ENCODE peak calls at places on chromosomes 1 and 21, in seven cellular contexts. One of them, this sample, is unnamed.

GRCh38 chr1:41319803-41320711 is 41.2 kb upstream of the FOXO6 start:
- DNase-seq in GM20000: no peak
- DNase-seq in T-helper 2 cell: no peak
- DNase-seq in NCI-H226: no peak
- DNase-seq in T-cell: no peak
- DNase-seq in mesenchymal stem cell: no peak
- DNase-seq in activated T-cell treated with anti-CD3 and anti-CD28 coated beads for 48 hours: no peak
- DNase-seq in this sample: peak

GRCh38 chr1:205258313-205259176 is 30.8 kb downstream of the TMCC2 start:
- DNase-seq in NCI-H226: peak
- DNase-seq in T-cell: no peak
- DNase-seq in mesenchymal stem cell: peak
- DNase-seq in T-helper 2 cell: no peak
- DNase-seq in GM20000: no peak
- DNase-seq in activated T-cell treated with anti-CD3 and anti-CD28 coated beads for 48 hours: no peak
- DNase-seq in this sample: peak

GRCh38 chr1:32082022-32082421 is 9.3 kb downstream of the TMEM39B start:
- DNase-seq in T-cell: no peak
- DNase-seq in NCI-H226: no peak
- DNase-seq in GM20000: no peak
- DNase-seq in mesenchymal stem cell: no peak
- DNase-seq in activated T-cell treated with anti-CD3 and anti-CD28 coated beads for 48 hours: no peak
- DNase-seq in T-helper 2 cell: no peak
- DNase-seq in this sample: no peak

GRCh38 chr1:84996846-84997666 is at the start of gene MCOLN2:
- DNase-seq in T-cell: no peak
- DNase-seq in mesenchymal stem cell: peak
- DNase-seq in T-helper 2 cell: peak
- DNase-seq in NCI-H226: no peak
- DNase-seq in activated T-cell treated with anti-CD3 and anti-CD28 coated beads for 48 hours: peak
- DNase-seq in GM20000: peak
- DNase-seq in this sample: peak

GRCh38 chr1:19418503-19418971 is 66.8 kb downstream of the CAPZB start:
- DNase-seq in T-cell: no peak
- DNase-seq in mesenchymal stem cell: peak
- DNase-seq in T-helper 2 cell: no peak
- DNase-seq in NCI-H226: no peak
- DNase-seq in activated T-cell treated with anti-CD3 and anti-CD28 coated beads for 48 hours: no peak
- DNase-seq in GM20000: no peak
- DNase-seq in this sample: no peak

GRCh38 chr1:36905941-36906340 is 128.4 kb downstream of the GRIK3 start:
- DNase-seq in T-cell: no peak
- DNase-seq in GM20000: no peak
- DNase-seq in activated T-cell treated with anti-CD3 and anti-CD28 coated beads for 48 hours: no peak
- DNase-seq in NCI-H226: no peak
- DNase-seq in T-helper 2 cell: no peak
- DNase-seq in mesenchymal stem cell: no peak
- DNase-seq in this sample: no peak

GRCh38 chr1:2948001-2948750 is 73.1 kb upstream of the ACTRT2 start:
- DNase-seq in T-cell: no peak
- DNase-seq in GM20000: no peak
- DNase-seq in mesenchymal stem cell: no peak
- DNase-seq in NCI-H226: no peak
- DNase-seq in activated T-cell treated with anti-CD3 and anti-CD28 coated beads for 48 hours: no peak
- DNase-seq in T-helper 2 cell: no peak
- DNase-seq in this sample: no peak

GRCh38 chr1:72111662-72112061 is 170.7 kb downstream of the NEGR1 start:
- DNase-seq in GM20000: no peak
- DNase-seq in NCI-H226: no peak
- DNase-seq in T-cell: no peak
- DNase-seq in T-helper 2 cell: no peak
- DNase-seq in mesenchymal stem cell: no peak
- DNase-seq in activated T-cell treated with anti-CD3 and anti-CD28 coated beads for 48 hours: no peak
- DNase-seq in this sample: no peak

GRCh38 chr1:54358503-54359168 is 47.6 kb downstream of the SSBP3 start:
- DNase-seq in GM20000: no peak
- DNase-seq in T-helper 2 cell: no peak
- DNase-seq in NCI-H226: no peak
- DNase-seq in mesenchymal stem cell: no peak
- DNase-seq in T-cell: no peak
- DNase-seq in activated T-cell treated with anti-CD3 and anti-CD28 coated beads for 48 hours: no peak
- DNase-seq in this sample: peak

GRCh38 chr1:36203554-36204346 is 20.5 kb upstream of the THRAP3 start:
- DNase-seq in mesenchymal stem cell: peak
- DNase-seq in activated T-cell treated with anti-CD3 and anti-CD28 coated beads for 48 hours: no peak
- DNase-seq in NCI-H226: peak
- DNase-seq in T-helper 2 cell: no peak
- DNase-seq in GM20000: peak
- DNase-seq in T-cell: no peak
- DNase-seq in this sample: peak

GRCh38 chr21:42423197-42423675 is 19.5 kb downstream of the UBASH3A start:
- DNase-seq in NCI-H226: no peak
- DNase-seq in activated T-cell treated with anti-CD3 and anti-CD28 coated beads for 48 hours: no peak
- DNase-seq in T-helper 2 cell: peak
- DNase-seq in mesenchymal stem cell: no peak
- DNase-seq in T-cell: peak
- DNase-seq in GM20000: peak
- DNase-seq in this sample: no peak

GRCh38 chr1:58143972-58144752 is 402.4 kb downstream of the OMA1 start:
- DNase-seq in NCI-H226: no peak
- DNase-seq in mesenchymal stem cell: no peak
- DNase-seq in GM20000: no peak
- DNase-seq in T-cell: no peak
- DNase-seq in activated T-cell treated with anti-CD3 and anti-CD28 coated beads for 48 hours: no peak
- DNase-seq in T-helper 2 cell: no peak
- DNase-seq in this sample: no peak

GRCh38 chr1:81414417-81415087 is 386.2 kb upstream of the ADGRL2 start:
- DNase-seq in mesenchymal stem cell: peak
- DNase-seq in T-cell: no peak
- DNase-seq in NCI-H226: no peak
- DNase-seq in activated T-cell treated with anti-CD3 and anti-CD28 coated beads for 48 hours: peak
- DNase-seq in T-helper 2 cell: no peak
- DNase-seq in GM20000: peak
- DNase-seq in this sample: peak

GRCh38 chr1:112522621-112523020 is 13.9 kb downstream of the WNT2B start:
- DNase-seq in GM20000: no peak
- DNase-seq in activated T-cell treated with anti-CD3 and anti-CD28 coated beads for 48 hours: no peak
- DNase-seq in T-helper 2 cell: no peak
- DNase-seq in mesenchymal stem cell: peak
- DNase-seq in T-cell: no peak
- DNase-seq in NCI-H226: peak
- DNase-seq in this sample: no peak

GRCh38 chr1:154276797-154277196 is 4.4 kb downstream of the HAX1 start:
- DNase-seq in T-helper 2 cell: peak
- DNase-seq in GM20000: no peak
- DNase-seq in T-cell: no peak
- DNase-seq in NCI-H226: no peak
- DNase-seq in mesenchymal stem cell: no peak
- DNase-seq in activated T-cell treated with anti-CD3 and anti-CD28 coated beads for 48 hours: peak
- DNase-seq in this sample: no peak

GRCh38 chr1:117143172-117143571 is 21.6 kb upstream of the TRIM45 start:
- DNase-seq in T-cell: no peak
- DNase-seq in NCI-H226: peak
- DNase-seq in T-helper 2 cell: no peak
- DNase-seq in GM20000: no peak
- DNase-seq in mesenchymal stem cell: no peak
- DNase-seq in activated T-cell treated with anti-CD3 and anti-CD28 coated beads for 48 hours: no peak
- DNase-seq in this sample: no peak

GRCh38 chr1:95071539-95071938 is 1.2 kb downstream of the ALG14 start:
- DNase-seq in T-cell: no peak
- DNase-seq in activated T-cell treated with anti-CD3 and anti-CD28 coated beads for 48 hours: no peak
- DNase-seq in GM20000: no peak
- DNase-seq in mesenchymal stem cell: no peak
- DNase-seq in T-helper 2 cell: no peak
- DNase-seq in NCI-H226: no peak
- DNase-seq in this sample: no peak

GRCh38 chr1:223704921-223705878 is 7.1 kb upstream of the CAPN2 start:
- DNase-seq in NCI-H226: peak
- DNase-seq in mesenchymal stem cell: peak
- DNase-seq in GM20000: peak
- DNase-seq in T-cell: no peak
- DNase-seq in T-helper 2 cell: no peak
- DNase-seq in activated T-cell treated with anti-CD3 and anti-CD28 coated beads for 48 hours: no peak
- DNase-seq in this sample: no peak

GRCh38 chr1:224684920-224685547 is 68.9 kb downstream of the CNIH3 start:
- DNase-seq in NCI-H226: no peak
- DNase-seq in T-cell: no peak
- DNase-seq in activated T-cell treated with anti-CD3 and anti-CD28 coated beads for 48 hours: no peak
- DNase-seq in GM20000: no peak
- DNase-seq in T-helper 2 cell: no peak
- DNase-seq in mesenchymal stem cell: no peak
- DNase-seq in this sample: no peak

GRCh38 chr1:149849246-149849946 is 50.0 kb upstream of the BOLA1 start:
- DNase-seq in T-helper 2 cell: no peak
- DNase-seq in mesenchymal stem cell: peak
- DNase-seq in activated T-cell treated with anti-CD3 and anti-CD28 coated beads for 48 hours: no peak
- DNase-seq in T-cell: no peak
- DNase-seq in GM20000: no peak
- DNase-seq in NCI-H226: no peak
- DNase-seq in this sample: no peak

GRCh38 chr1:59686574-59686973 is 128.2 kb upstream of the HOOK1 start:
- DNase-seq in T-cell: no peak
- DNase-seq in T-helper 2 cell: no peak
- DNase-seq in mesenchymal stem cell: no peak
- DNase-seq in NCI-H226: no peak
- DNase-seq in GM20000: no peak
- DNase-seq in activated T-cell treated with anti-CD3 and anti-CD28 coated beads for 48 hours: no peak
- DNase-seq in this sample: no peak

GRCh38 chr1:108747898-108748297 is 1.4 kb downstream of the STXBP3 start:
- DNase-seq in T-helper 2 cell: no peak
- DNase-seq in mesenchymal stem cell: no peak
- DNase-seq in NCI-H226: no peak
- DNase-seq in activated T-cell treated with anti-CD3 and anti-CD28 coated beads for 48 hours: no peak
- DNase-seq in GM20000: no peak
- DNase-seq in T-cell: no peak
- DNase-seq in this sample: no peak

GRCh38 chr1:162756523-162756922 is 34.0 kb upstream of the HSD17B7 start:
- DNase-seq in T-helper 2 cell: no peak
- DNase-seq in T-cell: no peak
- DNase-seq in NCI-H226: peak
- DNase-seq in mesenchymal stem cell: no peak
- DNase-seq in GM20000: no peak
- DNase-seq in activated T-cell treated with anti-CD3 and anti-CD28 coated beads for 48 hours: no peak
- DNase-seq in this sample: no peak

GRCh38 chr1:214859647-214860046 is 222.9 kb upstream of the KCNK2 start:
- DNase-seq in NCI-H226: no peak
- DNase-seq in T-helper 2 cell: no peak
- DNase-seq in T-cell: no peak
- DNase-seq in GM20000: no peak
- DNase-seq in mesenchymal stem cell: no peak
- DNase-seq in activated T-cell treated with anti-CD3 and anti-CD28 coated beads for 48 hours: no peak
- DNase-seq in this sample: no peak

GRCh38 chr1:94951056-94951455 is 24.1 kb upstream of the CNN3 start:
- DNase-seq in T-helper 2 cell: no peak
- DNase-seq in mesenchymal stem cell: no peak
- DNase-seq in T-cell: no peak
- DNase-seq in activated T-cell treated with anti-CD3 and anti-CD28 coated beads for 48 hours: no peak
- DNase-seq in GM20000: no peak
- DNase-seq in NCI-H226: no peak
- DNase-seq in this sample: no peak

GRCh38 chr21:40345700-40346099 is 478.5 kb downstream of the PCP4 start:
- DNase-seq in NCI-H226: no peak
- DNase-seq in GM20000: no peak
- DNase-seq in T-helper 2 cell: no peak
- DNase-seq in T-cell: no peak
- DNase-seq in mesenchymal stem cell: no peak
- DNase-seq in activated T-cell treated with anti-CD3 and anti-CD28 coated beads for 48 hours: no peak
- DNase-seq in this sample: no peak

GRCh38 chr1:100034465-100034864 is 64.7 kb downstream of the SLC35A3 start:
- DNase-seq in mesenchymal stem cell: peak
- DNase-seq in NCI-H226: no peak
- DNase-seq in activated T-cell treated with anti-CD3 and anti-CD28 coated beads for 48 hours: no peak
- DNase-seq in T-helper 2 cell: no peak
- DNase-seq in T-cell: no peak
- DNase-seq in GM20000: no peak
- DNase-seq in this sample: no peak

GRCh38 chr1:42172394-42173133 is 8.0 kb upstream of the GUCA2A start:
- DNase-seq in activated T-cell treated with anti-CD3 and anti-CD28 coated beads for 48 hours: no peak
- DNase-seq in T-helper 2 cell: no peak
- DNase-seq in NCI-H226: no peak
- DNase-seq in GM20000: no peak
- DNase-seq in mesenchymal stem cell: peak
- DNase-seq in T-cell: no peak
- DNase-seq in this sample: peak

GRCh38 chr1:229272164-229273158 is 1.6 kb downstream of the RAB4A start:
- DNase-seq in T-helper 2 cell: no peak
- DNase-seq in mesenchymal stem cell: no peak
- DNase-seq in activated T-cell treated with anti-CD3 and anti-CD28 coated beads for 48 hours: no peak
- DNase-seq in NCI-H226: no peak
- DNase-seq in GM20000: no peak
- DNase-seq in T-cell: no peak
- DNase-seq in this sample: no peak

GRCh38 chr21:46604975-46605758 is at the start of gene S100B:
- DNase-seq in NCI-H226: no peak
- DNase-seq in mesenchymal stem cell: no peak
- DNase-seq in T-cell: no peak
- DNase-seq in T-helper 2 cell: no peak
- DNase-seq in GM20000: no peak
- DNase-seq in activated T-cell treated with anti-CD3 and anti-CD28 coated beads for 48 hours: no peak
- DNase-seq in this sample: no peak

GRCh38 chr21:44503901-44504399 is 36.0 kb downstream of the KRTAP10-1 start:
- DNase-seq in T-helper 2 cell: no peak
- DNase-seq in T-cell: no peak
- DNase-seq in GM20000: no peak
- DNase-seq in mesenchymal stem cell: no peak
- DNase-seq in activated T-cell treated with anti-CD3 and anti-CD28 coated beads for 48 hours: no peak
- DNase-seq in NCI-H226: no peak
- DNase-seq in this sample: peak

GRCh38 chr1:17736625-17737024 is 18.5 kb upstream of the ACTL8 start:
- DNase-seq in activated T-cell treated with anti-CD3 and anti-CD28 coated beads for 48 hours: no peak
- DNase-seq in T-helper 2 cell: no peak
- DNase-seq in T-cell: no peak
- DNase-seq in mesenchymal stem cell: no peak
- DNase-seq in NCI-H226: no peak
- DNase-seq in GM20000: no peak
- DNase-seq in this sample: peak

GRCh38 chr21:42524341-42525227 is 10.9 kb downstream of the SLC37A1 start:
- DNase-seq in mesenchymal stem cell: peak
- DNase-seq in GM20000: peak
- DNase-seq in NCI-H226: no peak
- DNase-seq in T-cell: peak
- DNase-seq in activated T-cell treated with anti-CD3 and anti-CD28 coated beads for 48 hours: peak
- DNase-seq in T-helper 2 cell: no peak
- DNase-seq in this sample: peak

GRCh38 chr1:42880384-42880783 is 34.0 kb downstream of the ZNF691 start:
- DNase-seq in activated T-cell treated with anti-CD3 and anti-CD28 coated beads for 48 hours: no peak
- DNase-seq in NCI-H226: no peak
- DNase-seq in GM20000: no peak
- DNase-seq in T-helper 2 cell: no peak
- DNase-seq in T-cell: no peak
- DNase-seq in mesenchymal stem cell: no peak
- DNase-seq in this sample: no peak

GRCh38 chr1:82934069-82934468 is 1064.9 kb downstream of the TTLL7 start:
- DNase-seq in mesenchymal stem cell: peak
- DNase-seq in T-cell: no peak
- DNase-seq in GM20000: no peak
- DNase-seq in NCI-H226: no peak
- DNase-seq in T-helper 2 cell: no peak
- DNase-seq in activated T-cell treated with anti-CD3 and anti-CD28 coated beads for 48 hours: no peak
- DNase-seq in this sample: no peak

GRCh38 chr1:109299984-109300343 is 6.8 kb downstream of the MYBPHL start:
- DNase-seq in NCI-H226: no peak
- DNase-seq in activated T-cell treated with anti-CD3 and anti-CD28 coated beads for 48 hours: no peak
- DNase-seq in T-helper 2 cell: no peak
- DNase-seq in GM20000: no peak
- DNase-seq in mesenchymal stem cell: no peak
- DNase-seq in T-cell: no peak
- DNase-seq in this sample: no peak

GRCh38 chr1:75529488-75529887 is 81.4 kb downstream of the SLC44A5 start:
- DNase-seq in NCI-H226: peak
- DNase-seq in activated T-cell treated with anti-CD3 and anti-CD28 coated beads for 48 hours: no peak
- DNase-seq in T-helper 2 cell: no peak
- DNase-seq in mesenchymal stem cell: peak
- DNase-seq in T-cell: no peak
- DNase-seq in GM20000: no peak
- DNase-seq in this sample: no peak

GRCh38 chr1:155981266-155982088 is 3.1 kb upstream of the ARHGEF2 start:
- DNase-seq in GM20000: peak
- DNase-seq in activated T-cell treated with anti-CD3 and anti-CD28 coated beads for 48 hours: no peak
- DNase-seq in NCI-H226: peak
- DNase-seq in T-helper 2 cell: no peak
- DNase-seq in T-cell: peak
- DNase-seq in mesenchymal stem cell: peak
- DNase-seq in this sample: no peak